ENCODE peak calls at places on chromosomes 16 and 17, in ten cellular contexts. Z is transverse colon; T is heart left ventricle; G is neural progenitor cell; O is Caco-2; D is uterus; F is GM12864; Y is adrenal gland; U is CD4-positive, alpha-beta T cell; N is GM20000. P is an unnamed sample.

GRCh38 chr17:48715496-48716399 is 6.6 kb downstream of the PRAC1 start:
- DNase-seq in Y (no peak), G (no peak), F (no peak), D (no peak), O (peak), U (no peak), N (no peak), T (no peak), Z (no peak), P (no peak)

GRCh38 chr16:55912022-55912421 is 36.8 kb upstream of the CES5A start:
- DNase-seq in U (no peak), O (no peak), Z (no peak), T (peak), D (no peak), G (no peak), F (no peak), Y (no peak), N (no peak), P (no peak)

GRCh38 chr16:80739523-80739922 is 64.9 kb downstream of the CDYL2 start:
- DNase-seq in N (no peak), D (no peak), Z (no peak), Y (no peak), F (no peak), T (no peak), O (no peak), U (no peak), G (no peak), P (peak)

GRCh38 chr17:2954898-2955445 is 108.4 kb downstream of the OR1D5 start:
- DNase-seq in T (no peak), N (no peak), F (no peak), G (no peak), U (no peak), Z (no peak), Y (no peak), O (no peak), D (no peak), P (peak)

GRCh38 chr16:48158296-48158695 is 2.5 kb upstream of the ABCC12 start:
- DNase-seq in G (no peak), Y (no peak), Z (no peak), F (peak), T (no peak), D (no peak), O (no peak), N (peak), U (no peak), P (peak)

GRCh38 chr17:44308865-44309264 is 464 bp downstream of the RUNDC3A start:
- DNase-seq in D (no peak), O (no peak), T (no peak), U (no peak), Y (no peak), F (no peak), Z (no peak), N (no peak), G (no peak), P (no peak)

GRCh38 chr17:1724869-1725641 is 551 bp downstream of the WDR81 start:
- DNase-seq in Y (no peak), N (no peak), G (peak), F (no peak), U (no peak), D (peak), O (no peak), Z (no peak), T (peak), P (no peak)

GRCh38 chr17:47785538-47786123 is 36.0 kb downstream of the OSBPL7 start:
- DNase-seq in D (no peak), Z (no peak), U (no peak), Y (no peak), F (no peak), T (no peak), G (peak), O (peak), N (peak), P (peak)

GRCh38 chr17:40309031-40309937 is at the start of gene RARA:
- DNase-seq in Y (peak), U (no peak), O (peak), T (peak), G (peak), F (no peak), Z (peak), N (peak), D (peak), P (peak)

GRCh38 chr16:88429387-88430184 is 23.5 kb upstream of the ZFPM1 start:
- DNase-seq in Z (no peak), O (no peak), T (no peak), F (no peak), D (no peak), Y (no peak), U (no peak), G (no peak), N (no peak), P (no peak)

GRCh38 chr16:8962393-8963009 is 1.2 kb downstream of the USP7 start:
- DNase-seq in N (peak), G (peak), O (no peak), Z (peak), T (no peak), U (peak), Y (no peak), F (peak), D (no peak), P (peak)

GRCh38 chr17:47643116-47643515 is 6.6 kb upstream of the KPNB1 start:
- DNase-seq in G (no peak), N (no peak), F (no peak), Y (no peak), Z (no peak), T (no peak), U (no peak), D (no peak), O (no peak), P (peak)

GRCh38 chr17:3557768-3558583 is at the start of gene TRPV3:
- DNase-seq in F (peak), U (peak), Y (peak), G (no peak), O (no peak), T (no peak), N (peak), Z (peak), D (no peak), P (peak)

DNA sequence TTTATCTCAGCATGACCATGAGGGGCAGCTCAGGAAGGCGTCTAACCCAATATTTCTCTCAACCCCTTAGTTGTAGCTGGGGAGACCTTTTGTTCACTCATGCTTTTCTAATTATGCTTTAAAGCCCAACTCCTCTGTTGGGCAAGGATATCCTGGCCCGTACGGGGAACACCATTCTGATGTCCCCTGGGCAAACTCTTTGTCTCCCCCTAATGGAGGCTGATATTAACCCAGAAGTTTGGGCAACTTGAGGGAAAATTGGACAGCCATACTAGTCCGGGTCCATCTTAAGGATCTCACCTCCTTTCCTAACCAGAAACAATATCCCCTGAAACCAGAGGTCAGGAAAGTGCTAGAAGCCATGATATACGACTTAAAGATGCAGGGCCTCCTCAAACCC is 143.7 kb upstream of the COX10 start:
- DNase-seq in N (no peak), F (no peak), Y (no peak), D (no peak), T (no peak), Z (no peak), U (no peak), O (no peak), G (no peak), P (peak)
- TF ChIP-seq CTCF in N (no peak), F (no peak), Y (no peak), D (no peak), T (no peak), Z (no peak), U (no peak), O (no peak), G (peak), P (peak)

GRCh38 chr17:34852614-34853013 is 108.6 kb downstream of the CCT6B start:
- DNase-seq in O (no peak), N (no peak), U (no peak), D (no peak), Y (no peak), G (no peak), F (no peak), T (no peak), Z (no peak), P (no peak)
- TF ChIP-seq CTCF in O (no peak), N (no peak), U (no peak), D (no peak), Y (no peak), G (peak), F (peak), T (no peak), Z (no peak), P (no peak)

DNA sequence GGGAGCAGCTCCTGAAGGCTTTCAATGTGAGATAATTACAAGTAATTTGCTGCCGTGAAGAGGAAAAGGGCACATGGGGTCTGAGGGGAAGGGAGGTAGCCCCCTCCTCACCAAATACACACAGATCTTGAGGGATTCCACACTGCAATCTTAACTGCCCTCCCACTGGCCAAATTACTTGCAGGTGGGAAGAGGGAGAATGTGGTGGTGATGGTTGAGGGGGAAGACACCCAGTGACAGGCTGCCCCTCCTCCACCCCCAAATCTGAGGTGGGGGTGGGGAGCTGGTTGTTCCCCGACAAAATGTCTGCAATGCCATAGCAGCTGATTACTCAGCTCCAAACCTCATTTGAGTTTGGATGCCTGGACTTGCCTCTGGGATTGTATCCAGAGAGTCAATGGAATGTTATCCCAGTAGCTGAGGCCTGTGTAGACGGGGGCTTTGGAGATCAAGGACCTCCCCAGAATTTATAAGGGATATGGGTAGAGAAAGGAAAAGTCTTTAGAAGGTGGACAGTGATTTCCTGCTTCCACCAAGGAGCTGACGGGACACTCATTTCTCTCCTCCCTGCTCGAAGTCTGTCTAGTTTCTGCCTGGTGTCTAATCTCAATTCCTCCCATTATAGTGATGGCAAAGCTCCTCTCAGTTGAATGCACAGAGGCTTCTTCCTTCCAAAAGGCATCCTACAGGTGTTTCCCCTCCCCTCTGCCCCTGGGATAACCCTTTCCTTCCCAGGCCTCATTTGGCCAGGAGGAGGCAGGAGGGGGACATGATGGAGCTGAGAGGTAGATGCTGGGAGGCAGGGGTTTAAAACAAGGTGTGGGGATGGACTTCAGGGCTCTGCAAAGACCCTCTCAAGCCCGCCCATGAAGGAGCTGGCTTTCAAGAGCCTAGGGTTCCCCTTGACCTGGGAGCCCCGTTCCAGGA is 8.7 kb downstream of the DLX4 start:
- DNase-seq in F (no peak), N (no peak), O (no peak), Y (no peak), D (no peak), U (no peak), T (no peak), Z (no peak), G (no peak), P (no peak)
- TF ChIP-seq CTCF in F (no peak), N (no peak), O (no peak), Y (no peak), D (no peak), U (no peak), T (no peak), Z (no peak), G (peak), P (no peak)

DNA sequence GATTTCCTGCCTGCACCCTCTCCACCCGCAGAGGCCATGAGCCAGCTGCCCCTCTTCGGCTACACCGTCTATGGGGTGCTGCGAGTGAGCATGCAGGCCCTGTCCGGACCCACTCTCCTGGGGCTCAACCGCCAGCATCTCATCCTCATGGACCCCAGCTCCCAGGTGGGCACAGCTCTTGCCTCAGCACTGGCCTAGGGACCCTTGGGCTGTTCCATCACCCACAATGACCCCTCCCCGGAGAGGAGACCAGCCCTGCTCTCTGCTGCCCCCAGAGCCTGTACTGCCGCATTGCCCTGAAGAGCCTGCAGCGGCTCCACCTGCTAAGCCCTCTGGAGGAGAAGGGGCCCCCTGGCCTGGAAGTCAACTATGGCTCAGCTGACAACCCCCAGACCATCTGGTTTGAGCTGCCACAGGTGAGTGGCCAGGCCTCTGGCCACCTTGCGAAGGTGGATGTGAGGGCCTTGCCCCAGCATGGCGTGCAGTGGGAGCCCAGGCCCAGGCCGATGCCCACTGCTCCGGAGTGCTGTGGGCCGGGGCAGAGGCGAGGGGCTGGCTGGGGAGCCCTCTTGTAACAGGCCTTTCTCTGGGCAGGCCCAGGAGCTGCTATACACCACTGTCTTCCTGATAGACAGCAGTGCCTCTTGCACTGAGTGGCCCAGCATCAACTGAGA is 7.3 kb upstream of the SMIM5 start:
- DNase-seq in Y (no peak), D (no peak), U (no peak), O (no peak), T (no peak), N (peak), G (peak), Z (no peak), F (no peak), P (peak)
- TF ChIP-seq CTCF in Y (peak), D (peak), U (peak), O (peak), T (peak), N (peak), G (peak), Z (peak), F (peak), P (peak)

GRCh38 chr17:73196500-73196899 is 3.6 kb downstream of the COG1 start:
- DNase-seq in N (no peak), T (no peak), Z (peak), U (no peak), G (peak), D (no peak), F (no peak), Y (peak), O (no peak), P (no peak)
- TF ChIP-seq CTCF in N (no peak), T (peak), Z (peak), U (no peak), G (peak), D (no peak), F (no peak), Y (no peak), O (no peak), P (peak)

GRCh38 chr17:34610038-34610437 is 30.7 kb downstream of the TMEM132E start:
- DNase-seq in Z (no peak), F (no peak), T (no peak), G (no peak), O (no peak), D (no peak), N (no peak), U (no peak), Y (no peak), P (no peak)

GRCh38 chr17:34610506-34610905 is 31.1 kb downstream of the TMEM132E start:
- DNase-seq in Z (no peak), N (no peak), U (no peak), Y (no peak), T (no peak), D (no peak), F (no peak), O (no peak), G (no peak), P (no peak)

GRCh38 chr17:34607917-34608316 is 28.5 kb downstream of the TMEM132E start:
- DNase-seq in T (no peak), D (no peak), N (no peak), U (no peak), Z (no peak), G (no peak), Y (no peak), F (no peak), O (no peak), P (no peak)

GRCh38 chr17:34606721-34607120 is 27.3 kb downstream of the TMEM132E start:
- DNase-seq in D (no peak), G (no peak), Z (no peak), U (no peak), Y (no peak), N (no peak), O (no peak), T (no peak), F (no peak), P (no peak)

DNA sequence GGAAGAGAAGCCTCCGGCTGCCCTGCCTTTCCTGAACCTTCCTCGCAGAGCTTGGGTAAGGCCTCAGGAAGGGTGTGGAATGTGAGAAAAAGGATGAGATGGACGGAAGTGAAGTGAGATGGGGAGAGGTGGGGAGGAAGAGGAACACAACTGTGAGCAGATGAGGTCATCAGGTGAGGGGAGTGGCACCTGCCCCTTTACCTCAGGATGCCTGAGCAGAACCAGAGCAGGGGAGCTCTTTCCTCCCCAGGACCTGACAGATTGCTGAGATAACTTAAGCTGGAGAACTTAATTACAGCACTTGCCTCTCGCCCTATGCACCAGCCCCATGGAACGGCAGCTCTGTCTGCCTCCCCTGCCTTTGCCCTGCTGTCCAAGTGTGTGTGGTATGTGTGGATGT is 29.8 kb downstream of the TMEM132E start:
- DNase-seq in D (no peak), O (no peak), Z (no peak), Y (no peak), N (no peak), U (no peak), G (no peak), F (no peak), T (no peak), P (no peak)
- TF ChIP-seq CTCF in D (no peak), O (no peak), Z (no peak), Y (no peak), N (no peak), U (no peak), G (no peak), F (no peak), T (no peak), P (no peak)

DNA sequence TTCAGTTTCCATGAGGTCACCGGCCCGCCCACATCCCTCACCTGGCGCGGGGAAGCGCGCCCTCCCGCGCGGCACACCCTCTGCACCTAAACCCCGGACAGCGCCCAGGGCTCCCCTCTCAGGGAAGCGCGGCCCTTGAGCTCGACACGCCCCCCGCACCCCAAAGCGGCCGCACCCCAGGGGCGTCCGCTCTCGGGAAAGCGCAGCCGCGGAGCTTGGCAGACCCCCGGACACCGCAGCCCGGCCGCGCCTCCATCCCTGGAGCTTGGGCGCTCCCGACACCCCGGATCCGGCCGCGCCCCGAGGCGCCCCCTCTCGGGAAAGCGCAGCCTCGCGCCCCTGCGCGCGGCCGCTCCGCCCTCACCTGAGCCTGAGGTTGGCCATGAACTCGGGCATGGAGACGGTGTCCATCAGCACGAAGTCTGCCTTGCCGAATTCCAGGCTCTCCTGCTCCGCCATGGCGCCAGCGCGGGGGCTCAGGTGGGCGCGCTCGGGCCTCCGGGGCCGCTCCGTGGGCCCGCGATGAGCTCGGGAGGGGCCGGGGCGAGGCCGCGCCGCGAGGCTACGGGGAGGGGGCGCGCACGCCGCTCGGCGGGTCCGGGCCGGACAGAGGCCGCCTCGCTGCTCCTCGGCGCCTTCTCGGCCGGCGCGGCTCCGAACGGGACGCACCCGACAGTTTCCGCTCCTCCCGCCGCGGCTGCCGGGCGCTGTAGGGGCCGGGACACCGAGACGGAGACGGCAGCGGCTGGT is at the start of gene MYO1D:
- DNase-seq in G (peak), U (peak), N (peak), F (no peak), Z (peak), Y (peak), D (peak), O (peak), T (peak), P (peak)
- TF ChIP-seq CTCF in G (peak), U (peak), N (peak), F (peak), Z (peak), Y (peak), D (peak), O (peak), T (peak), P (peak)

GRCh38 chr17:66644311-66644710 is 190.6 kb upstream of the CACNG5 start:
- DNase-seq in Y (no peak), O (no peak), Z (no peak), U (no peak), F (no peak), D (no peak), N (no peak), G (no peak), T (no peak), P (no peak)

GRCh38 chr17:66645259-66645658 is 189.7 kb upstream of the CACNG5 start:
- DNase-seq in D (no peak), F (no peak), N (no peak), Y (no peak), T (no peak), G (no peak), O (no peak), Z (no peak), U (no peak), P (no peak)

GRCh38 chr17:66650490-66650877 is 184.4 kb upstream of the CACNG5 start:
- DNase-seq in Y (no peak), U (no peak), T (no peak), O (no peak), F (no peak), D (no peak), Z (no peak), G (no peak), N (no peak), P (no peak)

GRCh38 chr17:66649818-66650489 is 185.0 kb upstream of the CACNG5 start:
- DNase-seq in T (no peak), Z (no peak), O (no peak), Y (no peak), F (no peak), G (no peak), D (no peak), U (no peak), N (no peak), P (no peak)

GRCh38 chr17:66647391-66647983 is 187.4 kb upstream of the CACNG5 start:
- DNase-seq in D (no peak), Z (peak), N (no peak), Y (no peak), G (no peak), F (no peak), T (no peak), U (no peak), O (no peak), P (no peak)
- TF ChIP-seq CTCF in D (no peak), Z (no peak), N (no peak), Y (no peak), G (no peak), F (no peak), T (no peak), U (no peak), O (no peak), P (no peak)

P was measured in MCF 10A.